ENCODE peak calls at places on chromosomes 1 and 21, in ten cellular contexts. One of them, this sample, is unnamed.

GRCh38 chr1:25990702-25991395 is 7.0 kb downstream of the PAFAH2 start:
- DNase-seq in foreskin melanocyte: no peak
- DNase-seq in HuH-7: no peak
- DNase-seq in OCI-LY7: no peak
- DNase-seq in HT-29: no peak
- DNase-seq in T-helper 9 cell: peak
- DNase-seq in activated naive CD4-positive, alpha-beta T cell: peak
- DNase-seq in stimulated activated CD4-positive, alpha-beta T cell treated with anti-CD3 and anti-CD28 coated beads, Interleukin-4, amount 100 ng/mL, for 1 hour: peak
- DNase-seq in stimulated activated naive CD8-positive, alpha-beta T cell treated with anti-CD3 and anti-CD28 coated beads, Interleukin-15, Interleukin-2, amounts not matched to agents 100 U/mL and 50 U/mL, for 24 hours: peak
- DNase-seq in germinal center: no peak
- DNase-seq in this sample: no peak

GRCh38 chr1:113565621-113566020 is 175.3 kb downstream of the MAGI3 start:
- DNase-seq in foreskin melanocyte: no peak
- DNase-seq in HuH-7: no peak
- DNase-seq in OCI-LY7: no peak
- DNase-seq in HT-29: no peak
- DNase-seq in T-helper 9 cell: no peak
- DNase-seq in activated naive CD4-positive, alpha-beta T cell: no peak
- DNase-seq in stimulated activated CD4-positive, alpha-beta T cell treated with anti-CD3 and anti-CD28 coated beads, Interleukin-4, amount 100 ng/mL, for 1 hour: no peak
- DNase-seq in stimulated activated naive CD8-positive, alpha-beta T cell treated with anti-CD3 and anti-CD28 coated beads, Interleukin-15, Interleukin-2, amounts not matched to agents 100 U/mL and 50 U/mL, for 24 hours: no peak
- DNase-seq in germinal center: no peak
- DNase-seq in this sample: no peak

GRCh38 chr1:81208441-81208840 is 592.3 kb upstream of the ADGRL2 start:
- DNase-seq in foreskin melanocyte: no peak
- DNase-seq in HuH-7: no peak
- DNase-seq in OCI-LY7: no peak
- DNase-seq in HT-29: no peak
- DNase-seq in T-helper 9 cell: no peak
- DNase-seq in activated naive CD4-positive, alpha-beta T cell: no peak
- DNase-seq in stimulated activated CD4-positive, alpha-beta T cell treated with anti-CD3 and anti-CD28 coated beads, Interleukin-4, amount 100 ng/mL, for 1 hour: no peak
- DNase-seq in stimulated activated naive CD8-positive, alpha-beta T cell treated with anti-CD3 and anti-CD28 coated beads, Interleukin-15, Interleukin-2, amounts not matched to agents 100 U/mL and 50 U/mL, for 24 hours: no peak
- DNase-seq in germinal center: no peak
- DNase-seq in this sample: no peak

GRCh38 chr1:114209971-114210370 is 56.3 kb upstream of the SYT6 start:
- DNase-seq in foreskin melanocyte: no peak
- DNase-seq in HuH-7: no peak
- DNase-seq in OCI-LY7: no peak
- DNase-seq in HT-29: no peak
- DNase-seq in T-helper 9 cell: no peak
- DNase-seq in activated naive CD4-positive, alpha-beta T cell: no peak
- DNase-seq in stimulated activated CD4-positive, alpha-beta T cell treated with anti-CD3 and anti-CD28 coated beads, Interleukin-4, amount 100 ng/mL, for 1 hour: no peak
- DNase-seq in stimulated activated naive CD8-positive, alpha-beta T cell treated with anti-CD3 and anti-CD28 coated beads, Interleukin-15, Interleukin-2, amounts not matched to agents 100 U/mL and 50 U/mL, for 24 hours: no peak
- DNase-seq in germinal center: no peak
- DNase-seq in this sample: no peak

GRCh38 chr1:17212487-17213121 is 7.7 kb downstream of the PADI1 start:
- DNase-seq in foreskin melanocyte: no peak
- DNase-seq in HuH-7: no peak
- DNase-seq in OCI-LY7: no peak
- DNase-seq in HT-29: peak
- DNase-seq in T-helper 9 cell: peak
- DNase-seq in activated naive CD4-positive, alpha-beta T cell: no peak
- DNase-seq in stimulated activated CD4-positive, alpha-beta T cell treated with anti-CD3 and anti-CD28 coated beads, Interleukin-4, amount 100 ng/mL, for 1 hour: peak
- DNase-seq in stimulated activated naive CD8-positive, alpha-beta T cell treated with anti-CD3 and anti-CD28 coated beads, Interleukin-15, Interleukin-2, amounts not matched to agents 100 U/mL and 50 U/mL, for 24 hours: peak
- DNase-seq in germinal center: no peak
- DNase-seq in this sample: no peak

GRCh38 chr21:17045214-17045835 is 467.5 kb upstream of the CXADR start:
- DNase-seq in foreskin melanocyte: peak
- DNase-seq in HuH-7: peak
- DNase-seq in OCI-LY7: peak
- DNase-seq in HT-29: peak
- DNase-seq in T-helper 9 cell: no peak
- DNase-seq in activated naive CD4-positive, alpha-beta T cell: no peak
- DNase-seq in stimulated activated CD4-positive, alpha-beta T cell treated with anti-CD3 and anti-CD28 coated beads, Interleukin-4, amount 100 ng/mL, for 1 hour: no peak
- DNase-seq in stimulated activated naive CD8-positive, alpha-beta T cell treated with anti-CD3 and anti-CD28 coated beads, Interleukin-15, Interleukin-2, amounts not matched to agents 100 U/mL and 50 U/mL, for 24 hours: no peak
- DNase-seq in germinal center: no peak
- DNase-seq in this sample: no peak

GRCh38 chr1:107776898-107777663 is 187.9 kb downstream of the VAV3 start:
- DNase-seq in foreskin melanocyte: no peak
- DNase-seq in HuH-7: no peak
- DNase-seq in OCI-LY7: peak
- DNase-seq in HT-29: no peak
- DNase-seq in T-helper 9 cell: no peak
- DNase-seq in activated naive CD4-positive, alpha-beta T cell: no peak
- DNase-seq in stimulated activated CD4-positive, alpha-beta T cell treated with anti-CD3 and anti-CD28 coated beads, Interleukin-4, amount 100 ng/mL, for 1 hour: no peak
- DNase-seq in stimulated activated naive CD8-positive, alpha-beta T cell treated with anti-CD3 and anti-CD28 coated beads, Interleukin-15, Interleukin-2, amounts not matched to agents 100 U/mL and 50 U/mL, for 24 hours: no peak
- DNase-seq in germinal center: peak
- DNase-seq in this sample: peak

GRCh38 chr1:44289530-44289929 is 65.5 kb downstream of the ERI3 start:
- DNase-seq in foreskin melanocyte: no peak
- DNase-seq in HuH-7: no peak
- DNase-seq in OCI-LY7: no peak
- DNase-seq in HT-29: no peak
- DNase-seq in T-helper 9 cell: no peak
- DNase-seq in activated naive CD4-positive, alpha-beta T cell: no peak
- DNase-seq in stimulated activated CD4-positive, alpha-beta T cell treated with anti-CD3 and anti-CD28 coated beads, Interleukin-4, amount 100 ng/mL, for 1 hour: no peak
- DNase-seq in stimulated activated naive CD8-positive, alpha-beta T cell treated with anti-CD3 and anti-CD28 coated beads, Interleukin-15, Interleukin-2, amounts not matched to agents 100 U/mL and 50 U/mL, for 24 hours: no peak
- DNase-seq in germinal center: no peak
- DNase-seq in this sample: no peak

GRCh38 chr1:10428956-10429355 is 1.3 kb upstream of the CENPS start:
- DNase-seq in foreskin melanocyte: no peak
- DNase-seq in HuH-7: no peak
- DNase-seq in OCI-LY7: no peak
- DNase-seq in HT-29: no peak
- DNase-seq in T-helper 9 cell: no peak
- DNase-seq in activated naive CD4-positive, alpha-beta T cell: no peak
- DNase-seq in stimulated activated CD4-positive, alpha-beta T cell treated with anti-CD3 and anti-CD28 coated beads, Interleukin-4, amount 100 ng/mL, for 1 hour: no peak
- DNase-seq in stimulated activated naive CD8-positive, alpha-beta T cell treated with anti-CD3 and anti-CD28 coated beads, Interleukin-15, Interleukin-2, amounts not matched to agents 100 U/mL and 50 U/mL, for 24 hours: no peak
- DNase-seq in germinal center: no peak
- DNase-seq in this sample: no peak

GRCh38 chr21:40562603-40563002 is 284.4 kb downstream of the DSCAM start:
- DNase-seq in foreskin melanocyte: no peak
- DNase-seq in HuH-7: no peak
- DNase-seq in OCI-LY7: no peak
- DNase-seq in HT-29: no peak
- DNase-seq in T-helper 9 cell: no peak
- DNase-seq in activated naive CD4-positive, alpha-beta T cell: no peak
- DNase-seq in stimulated activated CD4-positive, alpha-beta T cell treated with anti-CD3 and anti-CD28 coated beads, Interleukin-4, amount 100 ng/mL, for 1 hour: no peak
- DNase-seq in stimulated activated naive CD8-positive, alpha-beta T cell treated with anti-CD3 and anti-CD28 coated beads, Interleukin-15, Interleukin-2, amounts not matched to agents 100 U/mL and 50 U/mL, for 24 hours: no peak
- DNase-seq in germinal center: no peak
- DNase-seq in this sample: no peak

GRCh38 chr1:206788487-206789050 is 16.3 kb upstream of the IL10 start:
- DNase-seq in foreskin melanocyte: no peak
- DNase-seq in HuH-7: no peak
- DNase-seq in OCI-LY7: no peak
- DNase-seq in HT-29: no peak
- DNase-seq in T-helper 9 cell: no peak
- DNase-seq in activated naive CD4-positive, alpha-beta T cell: no peak
- DNase-seq in stimulated activated CD4-positive, alpha-beta T cell treated with anti-CD3 and anti-CD28 coated beads, Interleukin-4, amount 100 ng/mL, for 1 hour: no peak
- DNase-seq in stimulated activated naive CD8-positive, alpha-beta T cell treated with anti-CD3 and anti-CD28 coated beads, Interleukin-15, Interleukin-2, amounts not matched to agents 100 U/mL and 50 U/mL, for 24 hours: no peak
- DNase-seq in germinal center: no peak
- DNase-seq in this sample: no peak

GRCh38 chr1:38246955-38247952 is 200.7 kb upstream of the POU3F1 start:
- DNase-seq in foreskin melanocyte: no peak
- DNase-seq in HuH-7: peak
- DNase-seq in OCI-LY7: no peak
- DNase-seq in HT-29: peak
- DNase-seq in T-helper 9 cell: no peak
- DNase-seq in activated naive CD4-positive, alpha-beta T cell: no peak
- DNase-seq in stimulated activated CD4-positive, alpha-beta T cell treated with anti-CD3 and anti-CD28 coated beads, Interleukin-4, amount 100 ng/mL, for 1 hour: no peak
- DNase-seq in stimulated activated naive CD8-positive, alpha-beta T cell treated with anti-CD3 and anti-CD28 coated beads, Interleukin-15, Interleukin-2, amounts not matched to agents 100 U/mL and 50 U/mL, for 24 hours: no peak
- DNase-seq in germinal center: no peak
- DNase-seq in this sample: no peak

GRCh38 chr1:72051538-72051937 is 230.8 kb downstream of the NEGR1 start:
- DNase-seq in foreskin melanocyte: no peak
- DNase-seq in HuH-7: no peak
- DNase-seq in OCI-LY7: no peak
- DNase-seq in HT-29: no peak
- DNase-seq in T-helper 9 cell: no peak
- DNase-seq in activated naive CD4-positive, alpha-beta T cell: no peak
- DNase-seq in stimulated activated CD4-positive, alpha-beta T cell treated with anti-CD3 and anti-CD28 coated beads, Interleukin-4, amount 100 ng/mL, for 1 hour: no peak
- DNase-seq in stimulated activated naive CD8-positive, alpha-beta T cell treated with anti-CD3 and anti-CD28 coated beads, Interleukin-15, Interleukin-2, amounts not matched to agents 100 U/mL and 50 U/mL, for 24 hours: no peak
- DNase-seq in germinal center: no peak
- DNase-seq in this sample: no peak

GRCh38 chr1:208165659-208166058 is 78.5 kb downstream of the PLXNA2 start:
- DNase-seq in foreskin melanocyte: no peak
- DNase-seq in HuH-7: no peak
- DNase-seq in OCI-LY7: no peak
- DNase-seq in HT-29: no peak
- DNase-seq in T-helper 9 cell: no peak
- DNase-seq in activated naive CD4-positive, alpha-beta T cell: no peak
- DNase-seq in stimulated activated CD4-positive, alpha-beta T cell treated with anti-CD3 and anti-CD28 coated beads, Interleukin-4, amount 100 ng/mL, for 1 hour: no peak
- DNase-seq in stimulated activated naive CD8-positive, alpha-beta T cell treated with anti-CD3 and anti-CD28 coated beads, Interleukin-15, Interleukin-2, amounts not matched to agents 100 U/mL and 50 U/mL, for 24 hours: no peak
- DNase-seq in germinal center: no peak
- DNase-seq in this sample: no peak

This sample was measured in GM13976.